ENCODE peak calls at places on chromosomes 6 and 20, in eight cellular contexts. One of them, this sample, is unnamed.

GRCh38 chr6:5507056-5507722 is 245.9 kb downstream of the FARS2 start:
- DNase-seq in cardiac muscle cell: no peak
- DNase-seq in upper lobe of right lung: no peak
- DNase-seq in dorsolateral prefrontal cortex: no peak
- DNase-seq in Peyer's patch: no peak
- DNase-seq in HCT116: no peak
- DNase-seq in endothelial cell of umbilical vein: no peak
- DNase-seq in fibroblast of lung: no peak
- DNase-seq in this sample: no peak

GRCh38 chr6:16982827-16983226 is 119.0 kb upstream of the STMND1 start:
- DNase-seq in dorsolateral prefrontal cortex: no peak
- DNase-seq in HCT116: no peak
- DNase-seq in cardiac muscle cell: no peak
- DNase-seq in Peyer's patch: no peak
- DNase-seq in endothelial cell of umbilical vein: no peak
- DNase-seq in upper lobe of right lung: no peak
- DNase-seq in fibroblast of lung: peak; percentile 99
- DNase-seq in this sample: no peak

GRCh38 chr6:166624275-166624674 is 2.8 kb downstream of the RPS6KA2 start:
- DNase-seq in fibroblast of lung: peak; percentile 71
- DNase-seq in endothelial cell of umbilical vein: peak; percentile 28
- DNase-seq in dorsolateral prefrontal cortex: no peak
- DNase-seq in Peyer's patch: no peak
- DNase-seq in cardiac muscle cell: no peak
- DNase-seq in upper lobe of right lung: no peak
- DNase-seq in HCT116: no peak
- DNase-seq in this sample: no peak

GRCh38 chr6:17705428-17705777 is 1.3 kb downstream of the NUP153 start:
- DNase-seq in Peyer's patch: no peak
- DNase-seq in cardiac muscle cell: peak; percentile 43
- DNase-seq in fibroblast of lung: peak; percentile 73
- DNase-seq in HCT116: peak; percentile 21
- DNase-seq in endothelial cell of umbilical vein: peak; percentile 62
- DNase-seq in upper lobe of right lung: no peak
- DNase-seq in dorsolateral prefrontal cortex: no peak
- DNase-seq in this sample: peak; percentile 5

GRCh38 chr20:1871807-1872455 is 23.3 kb upstream of the SIRPA start:
- DNase-seq in dorsolateral prefrontal cortex: no peak
- DNase-seq in cardiac muscle cell: no peak
- DNase-seq in Peyer's patch: peak; percentile 73
- DNase-seq in upper lobe of right lung: no peak
- DNase-seq in endothelial cell of umbilical vein: no peak
- DNase-seq in fibroblast of lung: no peak
- DNase-seq in HCT116: no peak
- DNase-seq in this sample: no peak

GRCh38 chr6:47078991-47079390 is 36.9 kb upstream of the ADGRF1 start:
- DNase-seq in HCT116: no peak
- DNase-seq in Peyer's patch: no peak
- DNase-seq in fibroblast of lung: no peak
- DNase-seq in endothelial cell of umbilical vein: no peak
- DNase-seq in dorsolateral prefrontal cortex: no peak
- DNase-seq in cardiac muscle cell: no peak
- DNase-seq in upper lobe of right lung: no peak
- DNase-seq in this sample: no peak

GRCh38 chr6:167450631-167451030 is 125.7 kb downstream of the TTLL2 start:
- DNase-seq in Peyer's patch: peak; percentile 60
- DNase-seq in endothelial cell of umbilical vein: no peak
- DNase-seq in cardiac muscle cell: no peak
- DNase-seq in upper lobe of right lung: no peak
- DNase-seq in dorsolateral prefrontal cortex: no peak
- DNase-seq in HCT116: no peak
- DNase-seq in fibroblast of lung: no peak
- DNase-seq in this sample: no peak

GRCh38 chr6:140988780-140989179 is 1143.9 kb upstream of the GJE1 start:
- DNase-seq in dorsolateral prefrontal cortex: no peak
- DNase-seq in HCT116: no peak
- DNase-seq in fibroblast of lung: no peak
- DNase-seq in Peyer's patch: no peak
- DNase-seq in upper lobe of right lung: no peak
- DNase-seq in cardiac muscle cell: no peak
- DNase-seq in endothelial cell of umbilical vein: peak; percentile 16
- DNase-seq in this sample: no peak

GRCh38 chr6:119960065-119960464 is 610.5 kb upstream of the MAN1A1 start:
- DNase-seq in upper lobe of right lung: no peak
- DNase-seq in HCT116: no peak
- DNase-seq in Peyer's patch: no peak
- DNase-seq in dorsolateral prefrontal cortex: no peak
- DNase-seq in cardiac muscle cell: no peak
- DNase-seq in fibroblast of lung: no peak
- DNase-seq in endothelial cell of umbilical vein: no peak
- DNase-seq in this sample: no peak

GRCh38 chr6:76861403-76861802 is 601.9 kb downstream of the HTR1B start:
- DNase-seq in fibroblast of lung: no peak
- DNase-seq in Peyer's patch: peak; percentile 46
- DNase-seq in cardiac muscle cell: peak; percentile 48
- DNase-seq in HCT116: peak; percentile 7
- DNase-seq in upper lobe of right lung: no peak
- DNase-seq in dorsolateral prefrontal cortex: no peak
- DNase-seq in endothelial cell of umbilical vein: peak; percentile 9
- DNase-seq in this sample: no peak
- TF ChIP-seq CTCF in fibroblast of lung: no peak
- TF ChIP-seq CTCF in Peyer's patch: no peak
- TF ChIP-seq CTCF in cardiac muscle cell: peak; percentile 38
- TF ChIP-seq CTCF in HCT116: peak; percentile 15
- TF ChIP-seq CTCF in upper lobe of right lung: no peak
- TF ChIP-seq CTCF in dorsolateral prefrontal cortex: no peak
- TF ChIP-seq CTCF in endothelial cell of umbilical vein: peak; percentile 4
- TF ChIP-seq CTCF in this sample: no peak

GRCh38 chr20:47054945-47055344 is 160.3 kb downstream of the EYA2 start:
- DNase-seq in fibroblast of lung: no peak
- DNase-seq in endothelial cell of umbilical vein: no peak
- DNase-seq in Peyer's patch: no peak
- DNase-seq in cardiac muscle cell: no peak
- DNase-seq in HCT116: peak; percentile 13
- DNase-seq in dorsolateral prefrontal cortex: no peak
- DNase-seq in upper lobe of right lung: no peak
- DNase-seq in this sample: no peak

GRCh38 chr20:47054506-47054905 is 159.9 kb downstream of the EYA2 start:
- DNase-seq in endothelial cell of umbilical vein: no peak
- DNase-seq in Peyer's patch: no peak
- DNase-seq in fibroblast of lung: no peak
- DNase-seq in dorsolateral prefrontal cortex: no peak
- DNase-seq in upper lobe of right lung: no peak
- DNase-seq in cardiac muscle cell: no peak
- DNase-seq in HCT116: no peak
- DNase-seq in this sample: no peak

GRCh38 chr20:47055699-47056369 is 161.2 kb downstream of the EYA2 start:
- DNase-seq in fibroblast of lung: peak; percentile 4
- DNase-seq in dorsolateral prefrontal cortex: no peak
- DNase-seq in HCT116: no peak
- DNase-seq in Peyer's patch: no peak
- DNase-seq in upper lobe of right lung: no peak
- DNase-seq in endothelial cell of umbilical vein: no peak
- DNase-seq in cardiac muscle cell: no peak
- DNase-seq in this sample: no peak

GRCh38 chr20:47050996-47051395 is 156.4 kb downstream of the EYA2 start:
- DNase-seq in fibroblast of lung: no peak
- DNase-seq in dorsolateral prefrontal cortex: no peak
- DNase-seq in HCT116: no peak
- DNase-seq in cardiac muscle cell: no peak
- DNase-seq in upper lobe of right lung: no peak
- DNase-seq in endothelial cell of umbilical vein: no peak
- DNase-seq in Peyer's patch: no peak
- DNase-seq in this sample: no peak

DNA sequence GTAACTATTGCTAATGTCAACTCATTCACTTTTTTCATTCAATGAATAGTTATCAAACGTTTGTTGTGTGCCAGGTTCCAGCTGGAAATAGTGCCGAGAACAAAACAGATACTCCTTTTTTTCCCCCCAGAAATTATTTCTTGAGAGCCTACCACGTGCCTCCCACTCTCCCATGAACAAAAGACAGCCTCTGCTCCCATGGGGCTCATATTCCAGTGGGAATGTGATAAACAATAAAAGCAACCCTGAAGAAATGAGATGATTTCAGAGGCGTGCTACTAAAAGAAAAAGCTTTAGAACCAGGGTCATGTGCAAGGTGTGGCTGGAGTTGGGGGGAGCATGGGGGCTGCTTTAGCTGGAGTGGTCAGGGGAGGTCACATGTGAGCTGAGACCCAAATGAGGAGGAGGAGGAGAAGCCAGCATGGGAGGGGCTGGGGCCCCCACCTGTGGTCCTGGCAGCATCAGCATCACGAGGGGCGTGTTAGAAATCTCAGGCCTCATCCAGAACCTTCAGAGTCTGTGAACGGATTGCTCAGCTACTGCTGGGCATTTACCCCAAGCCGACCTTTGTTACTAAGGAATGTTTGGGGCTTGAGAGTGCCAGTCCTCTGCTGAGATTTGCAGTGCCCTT is 157.4 kb downstream of the EYA2 start:
- DNase-seq in dorsolateral prefrontal cortex: no peak
- DNase-seq in upper lobe of right lung: no peak
- DNase-seq in fibroblast of lung: no peak
- DNase-seq in endothelial cell of umbilical vein: no peak
- DNase-seq in HCT116: no peak
- DNase-seq in cardiac muscle cell: no peak
- DNase-seq in Peyer's patch: no peak
- DNase-seq in this sample: no peak
- H3K27ac ChIP-seq in dorsolateral prefrontal cortex: no peak overlapping the region
- H3K27ac ChIP-seq in upper lobe of right lung: no peak overlapping the region
- H3K27ac ChIP-seq in fibroblast of lung: no peak overlapping the region
- H3K27ac ChIP-seq in endothelial cell of umbilical vein: no peak overlapping the region
- H3K27ac ChIP-seq in HCT116: no peak overlapping the region
- H3K27ac ChIP-seq in cardiac muscle cell: no peak overlapping the region
- H3K27ac ChIP-seq in Peyer's patch: no peak overlapping the region
- H3K27ac ChIP-seq in this sample: no peak overlapping the region

GRCh38 chr6:7389162-7389450 is 436 bp downstream of the CAGE1 start:
- DNase-seq in HCT116: no peak
- DNase-seq in cardiac muscle cell: peak; percentile 90
- DNase-seq in Peyer's patch: no peak
- DNase-seq in fibroblast of lung: peak; percentile 73
- DNase-seq in endothelial cell of umbilical vein: no peak
- DNase-seq in dorsolateral prefrontal cortex: no peak
- DNase-seq in upper lobe of right lung: no peak
- DNase-seq in this sample: no peak

GRCh38 chr6:7389451-7390217 is at the start of the genes CAGE1 and RIOK1:
- DNase-seq in fibroblast of lung: peak; percentile 95
- DNase-seq in upper lobe of right lung: peak; percentile 98
- DNase-seq in HCT116: peak; percentile 91
- DNase-seq in dorsolateral prefrontal cortex: peak; percentile 97
- DNase-seq in endothelial cell of umbilical vein: peak; percentile 95
- DNase-seq in Peyer's patch: peak; percentile 98
- DNase-seq in cardiac muscle cell: peak; percentile 97
- DNase-seq in this sample: peak; percentile 92

GRCh38 chr6:7392402-7392801 is 2.8 kb downstream of the RIOK1 start:
- DNase-seq in endothelial cell of umbilical vein: no peak
- DNase-seq in dorsolateral prefrontal cortex: no peak
- DNase-seq in HCT116: no peak
- DNase-seq in cardiac muscle cell: no peak
- DNase-seq in upper lobe of right lung: no peak
- DNase-seq in Peyer's patch: peak; percentile 52
- DNase-seq in fibroblast of lung: no peak
- DNase-seq in this sample: no peak

GRCh38 chr6:7391244-7391643 is 1.6 kb downstream of the RIOK1 start:
- DNase-seq in Peyer's patch: no peak
- DNase-seq in HCT116: no peak
- DNase-seq in cardiac muscle cell: no peak
- DNase-seq in upper lobe of right lung: no peak
- DNase-seq in dorsolateral prefrontal cortex: no peak
- DNase-seq in fibroblast of lung: no peak
- DNase-seq in endothelial cell of umbilical vein: no peak
- DNase-seq in this sample: no peak

DNA sequence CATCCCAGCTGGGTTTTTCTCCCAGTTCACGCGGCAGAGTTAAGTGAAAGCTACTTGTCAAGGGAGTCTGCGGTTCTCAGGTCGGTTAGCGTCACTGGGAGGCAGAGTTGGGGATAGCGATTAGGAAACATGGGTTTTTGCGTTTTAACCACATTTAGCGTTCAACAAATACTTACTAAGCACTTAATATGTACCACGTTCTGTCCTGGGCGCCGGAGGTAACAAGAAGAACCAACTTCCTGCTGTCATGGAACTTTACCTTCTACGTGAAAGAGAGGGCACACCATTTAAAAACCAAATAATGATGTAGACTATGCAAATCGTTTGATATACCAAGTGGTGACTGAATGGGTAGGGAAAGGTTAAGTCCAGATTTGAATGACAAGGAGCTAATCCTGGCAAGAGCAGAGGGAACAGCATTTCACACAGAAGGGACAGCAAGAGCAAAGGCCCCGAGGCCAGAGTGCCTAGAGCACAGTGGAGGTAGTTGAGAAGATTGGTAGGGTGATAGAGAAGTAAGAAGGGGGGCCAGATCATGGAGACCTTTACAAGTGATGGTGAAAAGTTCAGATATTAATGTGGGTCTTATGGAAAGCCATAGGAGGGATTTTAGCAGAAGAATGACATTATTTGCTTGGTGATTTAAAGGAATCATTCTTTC is 740 bp downstream of the RIOK1 start:
- DNase-seq in upper lobe of right lung: no peak
- DNase-seq in fibroblast of lung: no peak
- DNase-seq in Peyer's patch: no peak
- DNase-seq in HCT116: no peak
- DNase-seq in cardiac muscle cell: no peak
- DNase-seq in endothelial cell of umbilical vein: no peak
- DNase-seq in dorsolateral prefrontal cortex: no peak
- DNase-seq in this sample: no peak
- TF ChIP-seq CTCF in upper lobe of right lung: no peak
- TF ChIP-seq CTCF in fibroblast of lung: no peak
- TF ChIP-seq CTCF in Peyer's patch: no peak
- TF ChIP-seq CTCF in HCT116: no peak
- TF ChIP-seq CTCF in cardiac muscle cell: no peak
- TF ChIP-seq CTCF in endothelial cell of umbilical vein: no peak
- TF ChIP-seq CTCF in dorsolateral prefrontal cortex: no peak
- TF ChIP-seq CTCF in this sample: no peak

DNA sequence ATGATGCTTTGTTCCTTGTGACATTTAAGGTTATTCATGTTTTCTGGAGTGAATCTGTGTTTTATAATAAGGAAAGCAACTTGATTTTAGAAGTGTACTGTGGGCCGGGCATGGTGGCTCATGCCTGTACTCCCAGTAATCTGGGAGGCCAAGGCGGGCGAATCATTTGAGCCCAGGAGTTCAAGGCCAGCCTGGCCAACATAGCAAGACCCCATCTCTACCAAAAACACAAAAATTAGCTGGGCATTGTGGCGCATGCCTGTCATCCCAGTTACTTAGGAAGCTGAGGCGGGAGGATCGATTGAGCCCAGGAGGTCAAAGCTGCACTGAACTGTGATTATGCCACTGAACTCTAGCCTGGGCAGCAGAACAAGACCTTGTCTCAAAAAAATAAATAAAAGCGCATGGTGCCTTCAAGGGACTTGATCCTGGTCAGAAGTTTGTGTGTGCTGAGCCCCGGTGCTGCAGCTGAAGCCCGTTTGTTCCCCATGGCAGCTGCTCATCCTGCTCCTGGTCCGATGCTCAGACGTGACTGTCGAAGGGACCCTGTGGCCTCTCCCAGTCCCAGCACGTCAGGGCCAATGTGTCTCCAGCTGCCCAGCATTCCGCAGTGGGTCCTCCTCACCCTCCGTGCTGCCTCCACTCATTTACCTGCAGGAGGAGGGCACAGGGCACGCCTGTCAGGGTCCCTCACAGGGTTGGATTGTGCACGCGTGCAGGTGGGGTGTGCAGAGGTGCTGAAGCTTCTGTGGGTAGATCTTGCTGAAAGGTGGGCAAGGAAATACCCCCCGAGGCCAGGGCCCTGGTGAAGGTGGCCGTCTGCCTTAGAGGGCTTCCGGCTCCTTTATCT is 18.3 kb downstream of the ENTPD6 start:
- DNase-seq in upper lobe of right lung: no peak
- DNase-seq in cardiac muscle cell: no peak
- DNase-seq in dorsolateral prefrontal cortex: no peak
- DNase-seq in HCT116: no peak
- DNase-seq in endothelial cell of umbilical vein: no peak
- DNase-seq in fibroblast of lung: no peak
- DNase-seq in Peyer's patch: no peak
- DNase-seq in this sample: no peak
- H3K27ac ChIP-seq in upper lobe of right lung: no peak overlapping the region
- H3K27ac ChIP-seq in cardiac muscle cell: no peak overlapping the region
- H3K27ac ChIP-seq in dorsolateral prefrontal cortex: no peak overlapping the region
- H3K27ac ChIP-seq in HCT116: no peak overlapping the region
- H3K27ac ChIP-seq in endothelial cell of umbilical vein: no peak overlapping the region
- H3K27ac ChIP-seq in fibroblast of lung: no peak overlapping the region
- H3K27ac ChIP-seq in Peyer's patch: no peak overlapping the region
- H3K27ac ChIP-seq in this sample: no peak overlapping the region